ENCODE peak calls at places on chromosomes 2 and 18, in nine cellular contexts. E, F, S, Q, H, K, O, V and T are unnamed samples.
A peak's percentile ranks its signal among the peaks of the same experiment; 100 is the strongest.

GRCh38 chr2:15677141-15677911 is 85.7 kb downstream of the DDX1 start:
- DNase-seq in E (no peak), F (peak; percentile 28), S (no peak), Q (no peak), H (no peak), K (peak; percentile 18), O (no peak), V (no peak), T (peak; percentile 68)

GRCh38 chr18:22173221-22173927 is 4.0 kb downstream of the GATA6 start:
- DNase-seq in E (no peak), F (no peak), S (no peak), Q (no peak), H (no peak), K (peak; percentile 22), O (no peak), V (no peak), T (no peak)

GRCh38 chr2:222315443-222316121 is 16.8 kb upstream of the PAX3 start:
- DNase-seq in E (no peak), F (no peak), S (no peak), Q (no peak), H (no peak), K (no peak), O (no peak), V (no peak), T (no peak)

GRCh38 chr18:7908686-7909299 is 341.7 kb downstream of the PTPRM start:
- DNase-seq in E (no peak), F (no peak), S (no peak), Q (no peak), H (no peak), K (peak; percentile 8), O (no peak), V (no peak), T (no peak)

GRCh38 chr2:126658316-126658909 is 2.5 kb downstream of the GYPC start:
- DNase-seq in E (no peak), F (no peak), S (no peak), Q (no peak), H (no peak), K (no peak), O (no peak), V (no peak), T (no peak)

GRCh38 chr18:51279367-51279984 is 82.0 kb upstream of the MEX3C start:
- DNase-seq in E (no peak), F (no peak), S (no peak), Q (no peak), H (no peak), K (no peak), O (no peak), V (no peak), T (no peak)

GRCh38 chr18:76943542-76944339 is 121.4 kb downstream of the ZNF236 start:
- DNase-seq in E (no peak), F (no peak), S (peak; percentile 85), Q (peak; percentile 44), H (peak; percentile 83), K (no peak), O (peak; percentile 53), V (no peak), T (no peak)

GRCh38 chr2:177688844-177689243 is 296.3 kb downstream of the AGPS start:
- DNase-seq in E (no peak), F (no peak), S (no peak), Q (no peak), H (no peak), K (no peak), O (no peak), V (no peak), T (no peak)

GRCh38 chr2:104858325-104858978 is 4.5 kb downstream of the POU3F3 start:
- DNase-seq in E (no peak), F (no peak), S (no peak), Q (no peak), H (no peak), K (no peak), O (no peak), V (no peak), T (no peak)

GRCh38 chr2:109284816-109285215 is 155.8 kb downstream of the SH3RF3 start:
- DNase-seq in E (peak; percentile 34), F (no peak), S (peak; percentile 79), Q (no peak), H (no peak), K (no peak), O (no peak), V (no peak), T (no peak)

GRCh38 chr18:73987247-73987980 is 160.2 kb downstream of the FBXO15 start:
- DNase-seq in E (no peak), F (no peak), S (no peak), Q (no peak), H (no peak), K (no peak), O (no peak), V (no peak), T (no peak)

GRCh38 chr2:172745636-172746035 is 10.0 kb downstream of the RAPGEF4 start:
- DNase-seq in E (no peak), F (no peak), S (peak; percentile 85), Q (no peak), H (no peak), K (no peak), O (no peak), V (no peak), T (no peak)

GRCh38 chr2:230441188-230441897 is 25.3 kb downstream of the SP100 start:
- DNase-seq in E (no peak), F (no peak), S (peak; percentile 73), Q (peak; percentile 50), H (no peak), K (peak; percentile 21), O (no peak), V (no peak), T (no peak)

GRCh38 chr18:63043516-63043915 is 276.1 kb downstream of the BCL2 start:
- DNase-seq in E (no peak), F (no peak), S (peak; percentile 7), Q (no peak), H (no peak), K (no peak), O (no peak), V (no peak), T (no peak)
- H3K36me3 ChIP-seq in E (no peaks in the 10 kb centered on the region), F (no peaks in the 10 kb centered on the region), S (no peaks in the 10 kb centered on the region), Q (no peaks in the 10 kb centered on the region), H (no peaks in the 10 kb centered on the region), K (no peaks in the 10 kb centered on the region), O (no peaks in the 10 kb centered on the region), V (no peaks in the 10 kb centered on the region), T (no peaks in the 10 kb centered on the region)

DNA sequence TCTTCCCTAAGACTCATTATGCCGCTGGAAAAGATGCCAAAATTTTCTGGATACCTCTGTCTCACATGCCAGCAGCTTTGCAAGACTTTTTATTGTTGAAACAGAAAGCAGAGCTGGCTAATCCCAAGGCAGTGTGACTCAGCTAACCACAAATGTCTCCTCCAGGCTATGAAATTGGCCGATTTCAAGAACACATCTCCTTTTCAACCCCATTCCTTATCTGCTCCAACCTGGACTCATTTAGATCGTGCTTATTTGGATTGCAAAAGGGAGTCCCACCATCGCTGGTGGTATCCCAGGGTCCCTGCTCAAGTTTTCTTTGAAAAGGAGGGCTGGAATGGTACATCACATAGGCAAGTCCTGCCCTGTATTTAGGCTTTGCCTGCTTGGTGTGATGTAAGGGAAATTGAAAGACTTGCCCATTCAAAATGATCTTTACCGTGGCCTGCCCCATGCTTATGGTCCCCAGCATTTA is 26.3 kb downstream of the DHRS9 start:
- DNase-seq in E (peak; percentile 64), F (no peak), S (peak; percentile 69), Q (no peak), H (no peak), K (no peak), O (no peak), V (no peak), T (no peak)
- H3K4me3 ChIP-seq in E (no peak overlapping the region), F (no peak overlapping the region), S (no peak overlapping the region), Q (no peak overlapping the region), H (no peak overlapping the region), K (no peak overlapping the region), O (no peak overlapping the region), V (no peak overlapping the region), T (no peak overlapping the region)

DNA sequence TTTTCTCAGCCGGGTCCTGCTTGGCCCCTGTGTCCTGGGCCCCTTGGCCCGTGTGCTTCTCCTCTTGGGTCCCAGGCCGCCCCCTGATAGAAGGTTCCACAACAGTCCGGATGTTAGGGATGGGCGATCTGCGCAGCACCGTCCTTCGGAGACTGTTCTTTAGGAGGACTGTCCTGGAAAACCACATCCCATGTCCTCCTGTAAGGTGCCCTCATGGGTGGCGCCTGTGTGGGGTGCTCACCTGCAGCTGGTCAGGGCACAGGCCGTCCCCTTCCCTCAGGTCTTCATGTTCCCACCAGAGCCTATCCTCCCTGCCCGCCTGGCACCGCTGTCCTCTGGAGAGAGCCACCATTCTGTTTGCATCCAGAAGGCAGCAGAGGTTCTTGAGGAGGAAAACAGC is 50.0 kb downstream of the CTDP1 start:
- DNase-seq in E (no peak), F (no peak), S (no peak), Q (no peak), H (peak; percentile 61), K (no peak), O (no peak), V (no peak), T (no peak)
- H3K36me3 ChIP-seq in E (peaks cover 24% of the 10 kb centered on the region), F (peaks cover 12% of the 10 kb centered on the region), S (peaks cover 63% of the 10 kb centered on the region), Q (peaks cover 69% of the 10 kb centered on the region), H (no peaks in the 10 kb centered on the region), K (peaks cover 22% of the 10 kb centered on the region), O (peaks cover 20% of the 10 kb centered on the region), V (peaks cover 40% of the 10 kb centered on the region), T (peaks cover 21% of the 10 kb centered on the region)

GRCh38 chr18:9613550-9614400 is 584 bp downstream of the PPP4R1 start:
- DNase-seq in E (no peak), F (peak; percentile 49), S (peak; percentile 27), Q (peak; percentile 47), H (peak; percentile 90), K (peak; percentile 64), O (peak; percentile 60), V (peak; percentile 37), T (peak; percentile 64)

GRCh38 chr18:9615280-9615797 is 980 bp upstream of the PPP4R1 start:
- DNase-seq in E (no peak), F (no peak), S (no peak), Q (no peak), H (no peak), K (no peak), O (no peak), V (peak; percentile 17), T (no peak)

GRCh38 chr18:9614401-9615279 is at the start of gene PPP4R1:
- DNase-seq in E (no peak), F (peak; percentile 74), S (peak; percentile 52), Q (peak; percentile 81), H (peak; percentile 95), K (peak; percentile 89), O (peak; percentile 78), V (peak; percentile 78), T (peak; percentile 84)

GRCh38 chr18:9612989-9613388 is 1.4 kb downstream of the PPP4R1 start:
- DNase-seq in E (no peak), F (no peak), S (no peak), Q (no peak), H (no peak), K (no peak), O (no peak), V (no peak), T (no peak)

DNA sequence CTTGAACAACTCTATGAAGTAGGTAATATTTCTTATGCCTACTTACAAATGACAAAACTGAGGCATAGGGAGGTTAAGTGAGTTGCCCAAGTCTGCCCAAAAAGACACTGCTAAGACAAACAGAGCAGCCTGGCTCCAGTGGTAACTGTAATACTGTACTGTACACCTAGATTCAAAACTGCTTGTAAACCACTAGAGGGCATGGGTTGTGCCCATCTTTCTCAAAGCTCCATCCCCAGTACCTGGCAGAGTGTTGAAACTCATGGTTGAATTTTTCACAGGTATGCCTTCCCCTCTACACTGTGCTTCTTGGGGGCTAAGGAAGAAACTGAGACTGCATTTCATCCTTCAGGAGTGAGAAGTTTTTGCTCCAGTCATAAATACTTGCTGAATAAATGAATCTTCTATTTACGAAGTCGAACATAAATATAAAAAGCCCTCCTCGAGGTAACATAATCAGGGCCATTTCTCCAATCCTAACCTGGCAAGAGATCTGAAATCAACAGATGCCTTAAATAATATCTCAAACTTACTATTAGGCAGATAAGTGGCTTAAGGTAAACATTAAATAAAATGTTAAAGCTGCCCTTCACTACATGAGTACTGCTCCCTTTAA is 2.0 kb downstream of the PPP4R1 start:
- DNase-seq in E (no peak), F (peak; percentile 14), S (peak; percentile 58), Q (no peak), H (no peak), K (peak; percentile 60), O (peak; percentile 46), V (no peak), T (peak; percentile 40)
- H3K4me3 ChIP-seq in E (peak overlapping the region; percentile 76), F (no peak overlapping the region), S (peak overlapping the region; percentile 81), Q (peak overlapping the region; percentile 98), H (peak overlapping the region; percentile 79), K (no peak overlapping the region), O (no peak overlapping the region), V (no peak overlapping the region), T (no peak overlapping the region)